ENCODE peak calls at places on chromosomes 16 and 17, in four cellular contexts. H is IMR-90, Q is heart right ventricle, F is tibial artery. D is an unnamed sample. For H3K4me1, the result is how much of the 10 kb centered on the place peaks cover.

GRCh38 chr17:78500806-78501205 is 76.4 kb downstream of the DNAH17 start:
- DNase-seq in H (no peak), Q (no peak), F (no peak), D (no peak)

GRCh38 chr17:17275991-17276390 is 5.1 kb downstream of the COPS3 start:
- DNase-seq in H (no peak), Q (no peak), F (no peak), D (no peak)

GRCh38 chr17:52106638-52107261 is 51.8 kb downstream of the CA10 start:
- DNase-seq in H (no peak), Q (no peak), F (no peak), D (peak)

GRCh38 chr16:4298761-4299522 is 16.9 kb upstream of the GLIS2 start:
- DNase-seq in H (peak), Q (peak), F (peak), D (peak)

GRCh38 chr17:37518816-37519215 is 29.1 kb downstream of the DUSP14 start:
- DNase-seq in H (no peak), Q (no peak), F (no peak), D (no peak)

GRCh38 chr16:55943257-55943656 is 68.1 kb upstream of the CES5A start:
- DNase-seq in H (no peak), Q (no peak), F (no peak), D (no peak)

GRCh38 chr17:8900626-8901585 is 33.4 kb upstream of the PIK3R6 start:
- DNase-seq in H (no peak), Q (no peak), F (peak), D (no peak)

GRCh38 chr16:7160093-7160492 is 172.6 kb upstream of the RBFOX1 start:
- DNase-seq in H (no peak), Q (no peak), F (no peak), D (no peak)

GRCh38 chr16:50384500-50385122 is 15.8 kb upstream of the BRD7 start:
- DNase-seq in H (no peak), Q (no peak), F (no peak), D (no peak)

GRCh38 chr16:30652718-30653117 is 2.0 kb downstream of the PRR14 start:
- DNase-seq in H (no peak), Q (no peak), F (no peak), D (no peak)

DNA sequence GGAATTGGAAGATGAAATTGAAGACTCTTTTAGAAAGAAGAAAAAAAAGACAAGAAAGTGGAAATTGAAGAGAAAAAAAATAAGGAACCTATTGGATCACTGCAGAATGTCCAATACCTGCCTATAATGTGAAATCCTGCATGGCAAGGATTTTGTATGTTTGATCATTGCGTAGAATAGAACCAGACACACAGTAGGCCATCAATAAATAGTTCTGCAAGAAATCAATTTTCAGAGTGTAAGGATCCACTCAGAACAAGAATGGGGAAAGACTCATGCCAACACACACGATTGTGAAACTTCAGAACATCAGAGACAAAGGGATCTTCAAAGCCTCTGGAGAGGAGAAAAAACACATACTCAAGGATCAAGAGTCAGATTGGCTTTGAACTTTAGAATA is 39.7 kb upstream of the DHX40 start:
- DNase-seq in H (no peak), Q (no peak), F (no peak), D (no peak)
- TF ChIP-seq CTCF in H (no peak), Q (no peak), F (no peak), D (no peak)

DNA sequence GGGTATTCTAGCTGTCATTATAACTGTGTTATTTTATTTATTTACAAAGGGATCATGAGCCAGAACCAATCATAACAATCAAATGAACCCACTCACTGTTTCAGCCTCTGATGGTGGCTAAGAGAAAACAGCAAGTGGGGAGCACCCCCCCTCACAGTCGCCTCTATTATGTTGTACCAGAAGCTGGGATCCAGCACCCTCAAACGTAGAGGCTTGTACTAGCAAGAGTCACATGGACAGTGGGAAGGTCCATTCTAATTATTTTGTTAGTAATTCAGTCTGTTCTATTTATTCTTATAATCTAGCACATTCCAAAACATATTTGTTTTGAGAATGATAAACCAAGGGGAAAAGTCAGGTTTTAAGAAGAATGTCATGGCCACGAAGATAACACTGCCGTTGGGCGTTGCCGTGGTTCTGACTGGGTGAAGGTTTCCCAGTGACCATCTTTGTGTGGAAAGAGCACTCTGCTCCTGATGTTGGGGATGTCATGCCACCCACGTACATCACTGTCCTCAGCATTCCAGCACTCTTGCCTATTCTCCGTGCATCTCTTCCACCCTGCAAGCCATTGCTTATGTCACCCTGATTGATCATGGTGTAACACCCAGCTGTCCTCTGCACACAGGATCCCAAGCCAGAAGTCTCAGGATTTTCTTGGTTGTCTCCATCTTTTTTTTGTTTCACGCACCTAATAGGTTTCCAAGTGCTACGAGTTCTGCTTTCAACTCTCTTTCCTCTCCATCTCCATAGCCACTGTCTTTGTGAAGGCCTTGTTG is 205.8 kb downstream of the PRKCA start:
- DNase-seq in H (no peak), Q (no peak), F (no peak), D (no peak)
- H3K4me1 ChIP-seq in H (under half), Q (under half), F (under half), D (half or more)

GRCh38 chr17:30207655-30208054 is 27.8 kb downstream of the SLC6A4 start:
- DNase-seq in H (no peak), Q (no peak), F (no peak), D (no peak)
- TF ChIP-seq CTCF in H (no peak), Q (no peak), F (no peak), D (no peak)

DNA sequence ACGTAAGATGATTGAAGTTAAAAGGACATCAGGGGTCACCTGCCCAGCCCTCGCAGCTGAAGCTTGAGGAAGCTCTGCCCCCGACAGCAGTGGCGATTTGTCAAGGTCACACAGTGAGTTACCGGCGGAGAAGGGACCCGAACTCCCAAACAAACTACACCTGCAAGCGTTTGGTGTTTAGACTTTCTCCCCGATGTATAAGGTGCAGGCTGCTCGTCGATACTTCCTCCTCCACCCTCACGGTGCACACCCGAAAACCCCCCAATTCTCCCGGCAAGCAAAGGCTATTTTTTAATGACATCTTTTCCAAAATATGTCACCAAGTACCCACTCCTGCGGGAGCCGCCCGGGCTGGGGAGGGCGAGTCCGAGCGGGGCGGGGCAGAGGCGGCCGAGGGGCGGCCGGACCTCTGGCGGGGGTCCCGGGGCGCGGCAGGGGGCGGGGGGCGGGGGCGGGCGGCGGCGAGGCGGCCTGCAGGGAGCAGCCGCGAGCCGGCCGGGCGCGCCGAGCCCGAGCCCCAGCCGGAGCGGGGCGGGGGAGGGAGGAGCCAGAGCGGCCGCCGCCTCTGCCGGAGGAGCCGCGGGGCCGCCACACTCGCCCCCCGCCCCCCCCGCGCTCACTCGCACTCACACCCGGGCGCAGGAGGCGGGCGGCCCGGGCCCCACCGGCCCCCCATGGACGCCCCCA is at the start of gene THRA:
- DNase-seq in H (peak), Q (peak), F (peak), D (no peak)
- H3K4me1 ChIP-seq in H (under half), Q (half or more), F (under half), D (under half)

DNA sequence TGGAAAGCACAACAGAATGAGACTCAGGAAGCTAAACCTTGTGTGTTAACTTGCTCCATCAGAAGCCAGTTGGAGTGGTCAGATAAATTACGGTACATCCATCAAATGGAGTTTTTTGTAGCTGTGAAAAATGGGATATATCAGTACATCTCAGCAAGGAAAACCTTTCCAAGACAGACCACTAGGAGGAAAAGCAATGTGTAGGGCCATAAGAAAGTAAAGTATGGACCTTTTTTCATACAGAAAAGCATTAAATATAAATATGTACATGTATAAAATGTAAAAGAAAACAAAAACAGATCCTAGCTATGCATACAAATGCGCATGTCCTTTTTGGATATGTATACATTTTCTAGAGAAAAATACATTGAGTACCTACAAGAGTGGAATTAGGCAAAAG is 403.9 kb upstream of the CDH11 start:
- DNase-seq in H (no peak), Q (no peak), F (no peak), D (no peak)
- TF ChIP-seq CTCF in H (peak), Q (no peak), F (no peak), D (no peak)

GRCh38 chr16:85717393-85718152 is 28.8 kb upstream of the GINS2 start:
- DNase-seq in H (peak), Q (peak), F (peak), D (no peak)

GRCh38 chr16:85712841-85713240 is 24.1 kb upstream of the GINS2 start:
- DNase-seq in H (no peak), Q (no peak), F (no peak), D (peak)

GRCh38 chr16:85716016-85716679 is 27.4 kb upstream of the GINS2 start:
- DNase-seq in H (no peak), Q (no peak), F (no peak), D (no peak)

GRCh38 chr16:85716680-85717038 is 27.9 kb upstream of the GINS2 start:
- DNase-seq in H (no peak), Q (no peak), F (no peak), D (no peak)

GRCh38 chr16:85715169-85716015 is 26.6 kb upstream of the GINS2 start:
- DNase-seq in H (peak), Q (no peak), F (no peak), D (peak)
- H3K4me1 ChIP-seq in H (under half), Q (under half), F (under half), D (half or more)

GRCh38 chr16:67246945-67247697 is at the start of gene FHOD1:
- DNase-seq in H (peak), Q (peak), F (peak), D (peak)
- TF ChIP-seq CTCF in H (no peak), Q (no peak), F (no peak), D (no peak)

GRCh38 chr16:81514568-81515258 is 70.1 kb downstream of the CMIP start:
- DNase-seq in H (no peak), Q (no peak), F (peak), D (no peak)
- H3K4me1 ChIP-seq in H (under half), Q (half or more), F (under half), D (under half)

D was measured in mammary epithelial cell.